ENCODE peak calls at places on chromosomes 6 and 20, in eight cellular contexts. P, S, D, N, G, A, E and L are unnamed samples.

GRCh38 chr6:127637830-127638229 is 60.9 kb downstream of the C6orf58 start:
- DNase-seq in P (peak), S (peak), D (no peak), N (no peak), G (no peak), A (no peak), E (peak), L (no peak)

GRCh38 chr20:48690888-48691287 is 136.9 kb downstream of the PREX1 start:
- DNase-seq in P (peak), S (no peak), D (no peak), N (no peak), G (no peak), A (no peak), E (no peak), L (no peak)

GRCh38 chr6:43509984-43510826 is at the start of gene LRRC73:
- DNase-seq in P (peak), S (peak), D (peak), N (peak), G (peak), A (peak), E (peak), L (peak)

GRCh38 chr6:159100011-159100788 is 55.4 kb upstream of the TAGAP start:
- DNase-seq in P (no peak), S (no peak), D (no peak), N (no peak), G (no peak), A (no peak), E (no peak), L (no peak)

GRCh38 chr6:27145731-27146455 is 101.6 kb upstream of the PRSS16 start:
- DNase-seq in P (peak), S (peak), D (peak), N (peak), G (peak), A (peak), E (peak), L (no peak)

GRCh38 chr6:153437193-153437592 is 306.1 kb upstream of the RGS17 start:
- DNase-seq in P (no peak), S (no peak), D (no peak), N (no peak), G (no peak), A (no peak), E (no peak), L (no peak)

GRCh38 chr6:82006027-82006738 is 241.4 kb downstream of the IBTK start:
- DNase-seq in P (peak), S (peak), D (no peak), N (no peak), G (no peak), A (peak), E (peak), L (no peak)

GRCh38 chr6:7991992-7992815 is 72.0 kb downstream of the BLOC1S5 start:
- DNase-seq in P (peak), S (peak), D (no peak), N (no peak), G (no peak), A (peak), E (peak), L (no peak)

GRCh38 chr6:24520929-24521546 is 26.3 kb downstream of the ALDH5A1 start:
- DNase-seq in P (peak), S (peak), D (peak), N (peak), G (peak), A (peak), E (peak), L (no peak)

GRCh38 chr6:18242062-18242851 is 22.1 kb downstream of the DEK start:
- DNase-seq in P (peak), S (peak), D (no peak), N (no peak), G (no peak), A (no peak), E (peak), L (no peak)

GRCh38 chr6:33430991-33431879 is 11.4 kb downstream of the SYNGAP1 start:
- DNase-seq in P (peak), S (peak), D (peak), N (peak), G (peak), A (peak), E (peak), L (peak)

GRCh38 chr6:104995989-104996617 is 39.2 kb downstream of the LIN28B start:
- DNase-seq in P (peak), S (peak), D (no peak), N (no peak), G (no peak), A (no peak), E (peak), L (no peak)

DNA sequence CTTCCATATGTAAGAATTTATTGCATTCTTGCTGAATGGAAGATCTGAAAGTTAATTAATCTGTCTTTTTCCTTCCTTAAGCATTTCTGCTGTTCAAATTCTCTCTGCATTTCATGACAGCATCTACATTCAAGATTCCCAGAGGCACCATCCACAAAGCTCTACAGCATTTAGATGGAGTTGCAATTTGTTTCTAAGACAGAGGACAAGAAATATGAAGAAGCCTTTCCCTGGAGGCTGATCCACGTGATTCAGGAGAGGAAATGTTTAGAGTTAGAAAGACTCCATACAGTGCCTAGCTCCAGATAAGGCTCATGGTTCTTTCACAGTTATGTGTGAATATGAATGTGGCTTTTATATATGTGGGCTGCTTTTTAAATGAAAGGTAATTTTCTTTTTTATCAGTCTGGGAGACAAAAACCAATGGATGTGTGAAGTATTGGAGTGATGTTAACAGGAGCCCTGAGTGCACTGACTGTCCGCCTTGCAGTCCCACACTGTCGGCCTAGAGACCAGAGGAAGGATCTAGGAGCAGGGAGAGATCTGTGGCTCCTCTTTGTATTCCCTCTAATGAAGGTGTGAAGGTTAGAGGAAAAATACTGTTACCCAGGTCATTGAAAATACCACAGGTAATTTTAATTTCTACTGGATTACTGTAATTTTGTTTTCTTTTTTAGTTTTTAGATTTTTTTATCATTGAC is 686.6 kb upstream of the GJE1 start:
- DNase-seq in P (no peak), S (no peak), D (no peak), N (no peak), G (no peak), A (no peak), E (no peak), L (no peak)
- TF ChIP-seq CTCF in P (no peak), S (no peak), D (no peak), N (no peak), G (no peak), A (no peak), E (no peak), L (no peak)

DNA sequence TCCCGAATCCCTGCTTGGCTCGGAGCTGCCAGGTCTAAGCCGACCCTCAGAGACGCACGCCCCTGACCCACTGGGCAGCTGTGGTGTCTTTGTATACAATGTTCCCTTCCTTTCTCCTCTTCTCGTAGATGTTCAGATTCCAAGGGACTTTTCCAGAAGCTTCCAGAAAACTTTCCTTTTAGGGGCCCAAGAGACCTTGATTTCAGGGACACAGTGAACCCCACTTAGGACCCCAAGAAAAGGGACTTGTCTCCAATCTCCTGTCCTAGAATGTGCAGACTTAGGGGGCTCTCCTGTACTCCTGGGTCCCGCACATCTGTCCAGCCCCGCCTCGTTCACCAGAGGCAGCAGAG is 103.5 kb downstream of the EDN3 start:
- DNase-seq in P (no peak), S (no peak), D (no peak), N (no peak), G (no peak), A (no peak), E (no peak), L (no peak)
- TF ChIP-seq CTCF in P (no peak), S (no peak), D (no peak), N (peak), G (no peak), A (no peak), E (no peak), L (no peak)

DNA sequence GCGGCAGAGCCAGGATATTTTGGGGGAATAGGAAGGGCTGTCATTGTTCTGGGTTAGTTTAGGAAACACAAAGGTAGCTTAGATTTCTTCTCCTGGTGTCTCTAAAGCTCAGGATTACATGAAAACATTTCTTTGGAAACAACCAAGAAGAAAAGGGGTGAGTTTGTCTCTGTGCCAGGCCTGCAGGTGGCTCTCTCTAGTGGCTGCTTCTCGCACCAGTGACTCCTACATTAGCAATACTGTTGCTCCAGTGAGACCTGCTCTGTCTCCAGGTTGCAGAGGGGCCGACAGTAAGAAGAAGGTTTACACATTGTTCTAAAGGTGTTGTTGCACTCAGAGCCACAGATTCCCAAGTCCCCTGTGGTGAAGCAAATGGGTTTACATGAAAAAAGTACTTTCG is 104.6 kb upstream of the GLP1R start:
- DNase-seq in P (no peak), S (no peak), D (no peak), N (no peak), G (no peak), A (no peak), E (no peak), L (no peak)
- TF ChIP-seq CTCF in P (no peak), S (no peak), D (no peak), N (peak), G (no peak), A (no peak), E (no peak), L (no peak)

GRCh38 chr6:4364172-4364571 is 228.8 kb upstream of the ECI2 start:
- DNase-seq in P (no peak), S (no peak), D (no peak), N (no peak), G (no peak), A (no peak), E (no peak), L (no peak)
- TF ChIP-seq CTCF in P (no peak), S (no peak), D (no peak), N (no peak), G (no peak), A (no peak), E (no peak), L (no peak)